ENCODE peak calls at places on chromosomes 16 and 17, in eight cellular contexts. F, D, G, E, X, N, C and J are unnamed samples.

GRCh38 chr17:59725691-59726090 is 18.2 kb downstream of the VMP1 start:
- DNase-seq in G (no peak), X (no peak), D (peak; percentile 87), E (no peak), F (no peak), N (no peak), C (no peak), J (no peak)

GRCh38 chr17:16286009-16286946 is 67.0 kb downstream of the CENPV start:
- DNase-seq in N (no peak), G (peak; percentile 60), X (peak; percentile 73), F (peak; percentile 57), D (peak; percentile 99), E (peak; percentile 90), C (peak; percentile 79), J (peak; percentile 77)

GRCh38 chr17:47324224-47325020 is 667 bp downstream of the EFCAB13 start:
- DNase-seq in X (peak; percentile 29), N (peak; percentile 25), C (no peak), F (peak; percentile 34), E (peak; percentile 66), D (peak; percentile 74), G (peak; percentile 37), J (peak; percentile 45)

GRCh38 chr16:70635356-70636016 is 10.9 kb upstream of the IL34 start:
- DNase-seq in X (no peak), E (peak; percentile 37), D (peak; percentile 93), N (no peak), C (peak; percentile 74), G (no peak), F (no peak), J (no peak)

GRCh38 chr16:228151-228855 is 946 bp downstream of the LUC7L start:
- DNase-seq in X (no peak), C (no peak), E (no peak), D (no peak), G (no peak), N (no peak), F (no peak), J (no peak)

GRCh38 chr17:1043601-1044251 is 46.8 kb downstream of the TIMM22 start:
- DNase-seq in N (peak; percentile 75), F (no peak), E (peak; percentile 81), D (peak; percentile 52), G (no peak), C (peak; percentile 81), X (no peak), J (no peak)

GRCh38 chr17:33014751-33015150 is 23.1 kb downstream of the SPACA3 start:
- DNase-seq in C (no peak), F (no peak), N (no peak), G (no peak), D (no peak), E (no peak), X (no peak), J (no peak)

GRCh38 chr17:55324296-55324978 is 59.7 kb downstream of the HLF start:
- DNase-seq in G (no peak), F (no peak), D (no peak), E (no peak), X (no peak), N (no peak), C (no peak), J (no peak)

GRCh38 chr17:45197555-45198334 is 23.9 kb upstream of the FMNL1 start:
- DNase-seq in F (peak; percentile 92), D (peak; percentile 90), N (peak; percentile 69), G (peak; percentile 89), E (peak; percentile 94), X (peak; percentile 83), C (peak; percentile 100), J (peak; percentile 79)